ENCODE peak calls at places on chromosomes 7 and 10, in four cellular contexts. Q, M, Z and Y are unnamed samples.

GRCh38 chr7:45085619-45086200 is 3.1 kb downstream of the NACAD start:
- DNase-seq in M (no peak), Q (no peak), Z (no peak), Y (no peak)

GRCh38 chr10:43086321-43086942 is 9.6 kb downstream of the RET start:
- DNase-seq in Q (no peak), M (no peak), Z (no peak), Y (no peak)

GRCh38 chr7:156578978-156579430 is 61.6 kb upstream of the RNF32 start:
- DNase-seq in M (peak), Z (no peak), Q (no peak), Y (no peak)

GRCh38 chr7:45086348-45087065 is 2.3 kb downstream of the NACAD start:
- DNase-seq in Z (no peak), Q (no peak), M (no peak), Y (no peak)

GRCh38 chr10:35194906-35195305 is 68.3 kb downstream of the CREM start:
- DNase-seq in Z (no peak), Q (peak), M (no peak), Y (no peak)

GRCh38 chr7:12731214-12731656 is 43.8 kb downstream of the ARL4A start:
- DNase-seq in Q (peak), M (no peak), Z (no peak), Y (no peak)

GRCh38 chr7:26365077-26365896 is 73.6 kb downstream of the SNX10 start:
- DNase-seq in Q (peak), Z (peak), M (no peak), Y (peak)

GRCh38 chr7:27116521-27116946 is 14.0 kb downstream of the HOXA4 start:
- DNase-seq in M (no peak), Z (no peak), Q (no peak), Y (no peak)

GRCh38 chr10:11553773-11554381 is 57.6 kb downstream of the USP6NL start:
- DNase-seq in Q (no peak), M (no peak), Z (no peak), Y (no peak)

GRCh38 chr7:66507764-66508296 is 120.9 kb upstream of the KCTD7 start:
- DNase-seq in M (no peak), Q (no peak), Z (no peak), Y (no peak)

GRCh38 chr7:150952331-150953050 is 25.6 kb downstream of the KCNH2 start:
- DNase-seq in M (no peak), Q (no peak), Z (no peak), Y (no peak)

GRCh38 chr10:129853236-129853946 is 110.7 kb downstream of the EBF3 start:
- DNase-seq in M (no peak), Z (no peak), Q (no peak), Y (no peak)

GRCh38 chr10:69389827-69390490 is 26.8 kb downstream of the TACR2 start:
- DNase-seq in Q (peak), Z (no peak), M (peak), Y (no peak)

GRCh38 chr10:126895214-126895781 is 9.9 kb upstream of the DOCK1 start:
- DNase-seq in Z (no peak), Q (no peak), M (no peak), Y (no peak)

GRCh38 chr7:133568544-133568943 is 315.7 kb downstream of the EXOC4 start:
- DNase-seq in Q (peak), Z (no peak), M (no peak), Y (no peak)

GRCh38 chr10:110327262-110327914 is 22.7 kb upstream of the SMNDC1 start:
- DNase-seq in Q (no peak), Z (no peak), M (no peak), Y (no peak)

GRCh38 chr10:34985823-34986222 is 104.3 kb downstream of the CUL2 start:
- DNase-seq in M (peak), Z (no peak), Q (no peak), Y (no peak)

GRCh38 chr7:115618676-115619075 is 411.9 kb downstream of the TFEC start:
- DNase-seq in M (no peak), Z (no peak), Q (peak), Y (no peak)

GRCh38 chr10:30036341-30036740 is 23.0 kb downstream of the JCAD start:
- DNase-seq in Z (no peak), Q (no peak), M (no peak), Y (no peak)

GRCh38 chr7:159195926-159196325 is 51.3 kb upstream of the VIPR2 start:
- DNase-seq in Q (no peak), M (no peak), Z (no peak), Y (no peak)

GRCh38 chr10:5638494-5638893 is 27.9 kb downstream of the ASB13 start:
- DNase-seq in Z (no peak), M (no peak), Q (no peak), Y (no peak)

GRCh38 chr10:104881740-104882139 is 240.7 kb downstream of the SORCS3 start:
- DNase-seq in Z (no peak), M (no peak), Q (no peak), Y (no peak)

GRCh38 chr7:151923097-151923876 is 33.0 kb upstream of the GALNTL5 start:
- DNase-seq in Z (peak), Q (no peak), M (no peak), Y (no peak)

GRCh38 chr10:19204239-19204917 is 155.8 kb downstream of the MALRD1 start:
- DNase-seq in Z (no peak), Q (no peak), M (no peak), Y (no peak)

GRCh38 chr7:5450549-5451327 is 27.1 kb upstream of the TNRC18 start:
- DNase-seq in Q (peak), M (peak), Z (peak), Y (peak)

GRCh38 chr7:101542527-101543241 is 86.4 kb downstream of the MYL10 start:
- DNase-seq in Q (peak), Z (peak), M (peak), Y (peak)

GRCh38 chr7:105268511-105269392 is 120.0 kb downstream of the SRPK2 start:
- DNase-seq in Z (peak), M (no peak), Q (peak), Y (no peak)

GRCh38 chr7:140673063-140673769 is 471 bp downstream of the ADCK2 start:
- DNase-seq in Z (no peak), M (peak), Q (no peak), Y (peak)

GRCh38 chr7:7100432-7100849 is 81.9 kb upstream of the C1GALT1 start:
- DNase-seq in M (peak), Q (peak), Z (no peak), Y (no peak)

GRCh38 chr10:71219918-71220688 is 7.7 kb downstream of the UNC5B start:
- DNase-seq in Z (no peak), Q (no peak), M (no peak), Y (no peak)

GRCh38 chr10:21488246-21488953 is 37.1 kb downstream of the SKIDA1 start:
- DNase-seq in Z (no peak), M (no peak), Q (peak), Y (no peak)

DNA sequence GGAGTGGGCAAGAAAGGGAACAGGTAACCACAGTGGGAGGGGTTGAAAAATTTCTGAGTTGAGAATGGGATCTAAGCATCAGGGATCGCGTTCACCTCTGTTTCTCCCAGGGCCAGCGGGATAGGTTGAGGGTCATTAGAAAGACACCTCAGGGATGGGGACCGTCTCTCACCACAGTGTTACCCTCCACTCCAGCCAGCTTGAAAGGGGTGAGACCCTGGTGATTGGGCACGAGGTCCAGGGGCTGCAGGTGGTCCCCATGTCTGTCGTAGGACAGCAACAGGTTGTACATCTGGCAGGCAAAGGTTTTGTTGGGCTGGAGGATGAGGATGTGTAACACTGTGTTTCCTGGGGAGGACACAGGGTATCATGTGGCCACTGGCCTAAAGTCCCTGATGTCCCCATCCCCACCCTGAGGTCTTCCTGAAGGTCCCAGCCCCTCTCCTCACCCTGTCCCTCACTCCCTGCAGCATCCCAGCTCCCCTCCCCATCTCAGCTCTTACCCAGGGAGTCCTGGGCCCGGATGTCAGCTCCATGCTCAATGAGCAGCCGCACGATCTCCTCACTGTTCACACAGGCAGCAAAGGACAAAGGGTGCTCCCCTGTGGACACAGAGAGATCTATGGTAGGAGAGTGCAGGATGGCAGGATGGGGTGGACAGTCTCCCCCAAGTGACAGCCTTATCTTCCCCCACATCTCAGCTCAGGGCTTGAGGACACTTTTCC is 9.1 kb downstream of the TRPV6 start:
- DNase-seq in Z (no peak), M (no peak), Q (no peak), Y (no peak)
- TF ChIP-seq CTCF in Z (no peak), M (no peak), Q (no peak), Y (no peak)

GRCh38 chr10:121662945-121663917 is 65.0 kb upstream of the FGFR2 start:
- DNase-seq in Q (no peak), M (peak), Z (no peak), Y (peak)
- TF ChIP-seq CTCF in Q (peak), M (peak), Z (no peak), Y (peak)

GRCh38 chr7:155405399-155406318 is 52.3 kb upstream of the EN2 start:
- DNase-seq in Q (no peak), Z (no peak), M (peak), Y (no peak)
- TF ChIP-seq CTCF in Q (no peak), Z (no peak), M (no peak), Y (peak)

GRCh38 chr7:30682131-30683083 is at the start of gene CRHR2:
- DNase-seq in M (peak), Q (no peak), Z (no peak), Y (peak)
- TF ChIP-seq CTCF in M (no peak), Q (no peak), Z (no peak), Y (peak)

GRCh38 chr7:16657656-16658279 is 11.8 kb downstream of the BZW2 start:
- DNase-seq in M (peak), Z (no peak), Q (peak), Y (no peak)
- TF ChIP-seq CTCF in M (no peak), Z (no peak), Q (no peak), Y (peak)

GRCh38 chr7:34165927-34166550 is 260.7 kb downstream of the BMPER start:
- DNase-seq in Z (no peak), M (no peak), Q (peak), Y (no peak)
- TF ChIP-seq CTCF in Z (peak), M (peak), Q (peak), Y (peak)